ENCODE peak calls at places on chromosome 7, in five cellular contexts. K is stomach; H is tibial nerve; G is CD8-positive, alpha-beta memory T cell; U is GM23248. L is an unnamed sample.

GRCh38 chr7:1569440-1569832 is 396 bp downstream of the PSMG3 start:
- DNase-seq in K (no peak), G (no peak), H (no peak), U (no peak), L (no peak)

GRCh38 chr7:48992816-48993215 is 68.5 kb downstream of the CDC14C start:
- DNase-seq in H (no peak), K (no peak), G (no peak), U (no peak), L (no peak)

GRCh38 chr7:42254217-42254616 is 17.2 kb upstream of the GLI3 start:
- DNase-seq in H (no peak), U (peak; percentile 92), G (no peak), K (no peak), L (no peak)

GRCh38 chr7:69060516-69060915 is 537.8 kb upstream of the AUTS2 start:
- DNase-seq in G (no peak), H (no peak), K (no peak), U (no peak), L (no peak)

GRCh38 chr7:92064414-92065029 is 69.8 kb downstream of the CYP51A1 start:
- DNase-seq in H (no peak), G (no peak), U (no peak), K (no peak), L (no peak)

GRCh38 chr7:34759477-34760125 is 101.6 kb downstream of the NPSR1 start:
- DNase-seq in U (peak; percentile 58), G (no peak), H (no peak), K (no peak), L (no peak)

GRCh38 chr7:2175514-2175913 is 57.2 kb downstream of the MAD1L1 start:
- DNase-seq in U (peak; percentile 97), H (peak; percentile 29), G (no peak), K (no peak), L (no peak)

GRCh38 chr7:26309089-26309488 is 17.4 kb downstream of the SNX10 start:
- DNase-seq in G (no peak), H (no peak), U (no peak), K (no peak), L (no peak)

GRCh38 chr7:131556055-131556911 is at the start of gene PODXL:
- DNase-seq in U (peak; percentile 82), K (peak; percentile 73), G (peak; percentile 56), H (peak; percentile 47), L (peak; percentile 70)

GRCh38 chr7:105718511-105718925 is 137.2 kb upstream of the EFCAB10 start:
- DNase-seq in G (no peak), U (no peak), K (peak; percentile 43), H (no peak), L (no peak)

GRCh38 chr7:94394399-94395140 is at the start of gene COL1A2:
- DNase-seq in U (peak; percentile 99), K (peak; percentile 32), G (no peak), H (peak; percentile 75), L (peak; percentile 11)

GRCh38 chr7:156832195-156832877 is 60.6 kb downstream of the LMBR1 start:
- DNase-seq in K (no peak), G (no peak), H (no peak), U (no peak), L (no peak)

GRCh38 chr7:121079425-121080169 is 91.1 kb downstream of the CPED1 start:
- DNase-seq in G (no peak), U (peak; percentile 36), H (no peak), K (no peak), L (no peak)

GRCh38 chr7:24290004-24290641 is 6.1 kb downstream of the NPY start:
- DNase-seq in K (no peak), U (peak; percentile 28), H (no peak), G (no peak), L (no peak)

GRCh38 chr7:156903232-156903909 is 10.4 kb upstream of the LMBR1 start:
- DNase-seq in G (no peak), H (peak; percentile 16), U (peak; percentile 32), K (peak; percentile 73), L (peak; percentile 64)

DNA sequence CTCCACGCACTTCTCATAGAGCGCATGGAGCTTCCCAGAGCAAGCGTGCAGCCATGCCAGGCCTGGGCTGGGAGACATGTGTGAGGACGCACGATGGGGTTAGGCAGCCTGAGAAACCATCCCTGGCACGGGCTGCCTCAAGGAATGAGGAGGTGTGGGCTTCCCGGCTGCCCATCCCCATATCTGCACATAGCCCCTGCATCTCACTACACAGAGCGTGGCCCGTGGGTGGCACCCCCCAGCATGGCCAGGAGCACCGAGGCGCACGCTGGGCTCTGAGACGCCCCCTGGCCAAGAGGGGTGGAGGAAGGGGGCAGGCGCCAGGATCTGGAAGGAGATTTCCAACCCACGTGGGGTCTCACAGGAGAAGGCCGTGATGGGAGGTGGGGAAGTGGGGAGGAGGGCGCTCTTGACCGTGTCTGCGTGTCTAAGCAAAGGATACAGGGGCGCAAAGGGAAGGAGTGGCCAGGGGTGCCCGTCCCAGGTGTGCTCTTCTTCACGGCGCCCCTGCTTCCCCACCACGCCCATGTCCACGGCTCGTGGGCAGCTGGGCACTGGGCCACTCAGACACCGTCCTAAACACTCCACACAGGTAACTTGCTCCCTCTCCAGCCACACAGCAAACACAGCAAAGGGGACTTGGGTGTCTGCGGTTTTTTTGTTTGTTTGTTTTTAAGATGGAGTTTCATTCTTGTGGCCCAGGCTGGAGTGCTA is 340.5 kb downstream of the PTPRN2 start:
- DNase-seq in U (no peak), H (no peak), K (peak; percentile 14), G (no peak), L (no peak)
- H3K9me3 ChIP-seq in U (no peaks in the 10 kb centered on the region), H (peaks cover 3% of the 10 kb centered on the region), K (peaks cover 7% of the 10 kb centered on the region), G (no peaks in the 10 kb centered on the region), L (no peaks in the 10 kb centered on the region)

GRCh38 chr7:63044721-63045120 is 953.9 kb upstream of the ZNF722 start:
- DNase-seq in H (no peak), G (no peak), U (no peak), K (no peak), L (no peak)
- H3K9me3 ChIP-seq in H (no peaks in the 10 kb centered on the region), G (no peaks in the 10 kb centered on the region), U (no peaks in the 10 kb centered on the region), K (peaks cover 90% of the 10 kb centered on the region), L (no peaks in the 10 kb centered on the region)

GRCh38 chr7:73985737-73986141 is 42.2 kb upstream of the ELN start:
- DNase-seq in G (no peak), H (no peak), K (no peak), U (no peak), L (no peak)
- H3K9me3 ChIP-seq in G (no peaks in the 10 kb centered on the region), H (no peaks in the 10 kb centered on the region), K (no peaks in the 10 kb centered on the region), U (no peaks in the 10 kb centered on the region), L (no peaks in the 10 kb centered on the region)

DNA sequence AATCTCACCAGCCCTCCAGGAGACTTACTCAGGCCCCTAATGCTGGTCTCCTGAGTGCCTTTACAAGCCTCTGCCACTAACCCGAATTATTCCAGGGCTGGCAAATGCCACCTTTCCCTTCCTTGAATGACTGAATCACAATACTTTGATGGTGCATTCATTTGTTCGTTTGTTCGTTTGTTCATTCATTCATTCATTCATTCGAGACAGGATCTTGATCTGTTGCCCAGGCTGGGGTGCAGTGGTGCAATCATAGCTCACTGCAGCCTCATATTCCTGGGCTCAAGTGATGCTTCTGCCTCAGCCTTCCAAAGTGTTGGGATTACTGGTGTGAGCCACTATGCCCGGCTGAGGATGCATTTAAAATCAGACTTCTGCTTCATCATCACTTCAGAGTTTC is 6.0 kb downstream of the ZNF12 start:
- DNase-seq in K (no peak), U (no peak), G (no peak), H (no peak), L (no peak)
- H3K9me3 ChIP-seq in K (peaks cover 77% of the 10 kb centered on the region), U (peaks cover 18% of the 10 kb centered on the region), G (peaks cover 13% of the 10 kb centered on the region), H (peaks cover 35% of the 10 kb centered on the region), L (peaks cover 9% of the 10 kb centered on the region)

GRCh38 chr7:141430426-141431142 is 120.6 kb upstream of the AGK start:
- DNase-seq in H (no peak), G (no peak), K (no peak), U (no peak), L (no peak)
- H3K9me3 ChIP-seq in H (peaks cover 3% of the 10 kb centered on the region), G (no peaks in the 10 kb centered on the region), K (peaks cover 7% of the 10 kb centered on the region), U (no peaks in the 10 kb centered on the region), L (no peaks in the 10 kb centered on the region)

DNA sequence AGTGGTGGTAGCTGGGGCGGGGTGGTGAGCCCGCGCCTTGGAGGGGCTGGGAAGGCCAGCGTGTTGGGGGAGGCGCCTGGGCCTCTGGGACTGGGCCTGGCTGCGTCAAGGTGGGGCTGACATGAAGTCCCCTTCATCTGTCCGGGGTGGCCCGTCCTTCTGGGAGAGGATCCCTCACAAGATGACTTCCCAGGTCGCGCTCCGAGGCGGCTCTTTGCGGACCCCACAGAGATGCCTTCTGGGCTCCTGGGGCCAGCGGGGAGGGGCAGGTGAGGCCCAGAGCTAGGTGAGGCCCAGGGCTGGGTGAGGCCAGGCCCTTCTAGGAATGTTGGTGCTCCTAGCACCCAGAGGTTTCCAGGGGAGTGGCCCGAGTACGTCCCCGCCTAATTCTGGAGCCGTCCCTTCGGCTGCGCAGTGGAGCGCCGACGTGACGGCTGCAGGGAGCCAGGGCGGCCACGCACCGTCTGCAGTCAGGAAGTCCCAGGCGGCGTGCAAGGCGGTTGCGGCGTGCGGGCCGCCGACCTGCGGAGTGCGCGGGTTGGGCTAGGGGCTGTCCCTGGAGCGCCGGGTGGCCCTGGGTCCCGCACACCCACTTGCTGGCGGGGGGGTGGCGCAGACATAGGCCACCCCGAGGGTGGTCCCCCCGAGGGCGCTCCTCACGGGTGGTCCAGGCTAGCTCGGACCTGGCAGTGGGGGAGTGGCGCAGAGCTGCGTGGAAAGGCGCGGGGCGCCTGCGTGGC is 58.3 kb upstream of the NUPR2 start:
- DNase-seq in K (no peak), G (no peak), U (no peak), H (no peak), L (no peak)
- H3K9me3 ChIP-seq in K (no peaks in the 10 kb centered on the region), G (no peaks in the 10 kb centered on the region), U (no peaks in the 10 kb centered on the region), H (no peaks in the 10 kb centered on the region), L (no peaks in the 10 kb centered on the region)

GRCh38 chr7:96182424-96183158 is 139.3 kb downstream of the SLC25A13 start:
- DNase-seq in K (no peak), U (no peak), G (no peak), H (no peak), L (no peak)
- H3K9me3 ChIP-seq in K (no peaks in the 10 kb centered on the region), U (no peaks in the 10 kb centered on the region), G (no peaks in the 10 kb centered on the region), H (no peaks in the 10 kb centered on the region), L (no peaks in the 10 kb centered on the region)

GRCh38 chr7:135523146-135523545 is 13.2 kb upstream of the CNOT4 start:
- DNase-seq in K (no peak), G (no peak), H (no peak), U (no peak), L (no peak)
- H3K9me3 ChIP-seq in K (no peaks in the 10 kb centered on the region), G (no peaks in the 10 kb centered on the region), H (no peaks in the 10 kb centered on the region), U (no peaks in the 10 kb centered on the region), L (no peaks in the 10 kb centered on the region)

GRCh38 chr7:158328376-158329013 is 259.1 kb downstream of the PTPRN2 start:
- DNase-seq in K (no peak), G (no peak), U (no peak), H (no peak), L (no peak)
- H3K9me3 ChIP-seq in K (no peaks in the 10 kb centered on the region), G (no peaks in the 10 kb centered on the region), U (no peaks in the 10 kb centered on the region), H (no peaks in the 10 kb centered on the region), L (no peaks in the 10 kb centered on the region)